ENCODE peak calls at places on chromosomes 12 and 14, in seven cellular contexts. D is transverse colon, P is stomach, E is HCT116, R is breast epithelium, V is prostate gland, Y is vagina. B is an unnamed sample.

GRCh38 chr14:89574420-89574819 is 157.4 kb upstream of the FOXN3 start:
- DNase-seq in Y (no peak), D (no peak), E (no peak), P (no peak), V (no peak), R (no peak), B (no peak)

GRCh38 chr12:61915420-61915819 is 344.8 kb upstream of the USP15 start:
- DNase-seq in Y (no peak), P (no peak), D (no peak), V (no peak), E (no peak), R (no peak), B (no peak)

GRCh38 chr14:88837495-88837894 is 13.0 kb downstream of the TTC8 start:
- DNase-seq in P (no peak), R (no peak), V (no peak), E (no peak), D (no peak), Y (no peak), B (no peak)

GRCh38 chr12:94841171-94841570 is 162.3 kb downstream of the NDUFA12 start:
- DNase-seq in E (no peak), Y (no peak), P (no peak), R (no peak), V (no peak), D (no peak), B (no peak)

GRCh38 chr12:90153827-90154226 is 445.2 kb upstream of the ATP2B1 start:
- DNase-seq in E (no peak), D (no peak), Y (no peak), P (no peak), R (no peak), V (no peak), B (no peak)

GRCh38 chr14:64117671-64118402 is 176.3 kb downstream of the ESR2 start:
- DNase-seq in R (no peak), Y (no peak), P (peak; percentile 42), D (no peak), V (peak; percentile 38), E (no peak), B (no peak)

GRCh38 chr12:62403031-62403430 is 63.6 kb upstream of the MON2 start:
- DNase-seq in Y (no peak), D (no peak), E (no peak), V (no peak), R (no peak), P (no peak), B (no peak)

GRCh38 chr14:85319998-85320397 is 209.9 kb upstream of the FLRT2 start:
- DNase-seq in E (no peak), D (no peak), P (no peak), R (no peak), Y (no peak), V (no peak), B (no peak)

GRCh38 chr14:64201296-64201695 is 92.9 kb downstream of the ESR2 start:
- DNase-seq in P (peak; percentile 54), D (no peak), R (no peak), Y (no peak), V (no peak), E (no peak), B (no peak)

GRCh38 chr14:72560856-72561493 is 332.9 kb downstream of the DPF3 start:
- DNase-seq in V (no peak), D (no peak), E (no peak), R (no peak), P (no peak), Y (no peak), B (no peak)

GRCh38 chr12:26746315-26746714 is 86.7 kb downstream of the ITPR2 start:
- DNase-seq in D (no peak), V (no peak), P (no peak), E (no peak), Y (no peak), R (no peak), B (no peak)

GRCh38 chr12:53516758-53517455 is 9.6 kb upstream of the NPFF start:
- DNase-seq in P (no peak), E (no peak), V (no peak), Y (no peak), R (no peak), D (no peak), B (no peak)

GRCh38 chr12:9925746-9926393 is 6.3 kb downstream of the CLEC2A start:
- DNase-seq in V (no peak), D (no peak), R (no peak), P (no peak), E (peak; percentile 24), Y (no peak), B (no peak)

GRCh38 chr12:68959457-68960161 is 26.6 kb upstream of the CPM start:
- DNase-seq in V (no peak), D (no peak), R (no peak), Y (no peak), P (no peak), E (no peak), B (no peak)

GRCh38 chr12:130017571-130018449 is 114.0 kb upstream of the TMEM132D start:
- DNase-seq in V (no peak), Y (no peak), D (no peak), P (no peak), R (no peak), E (no peak), B (no peak)

GRCh38 chr12:124474709-124475108 is 92.7 kb downstream of the NCOR2 start:
- DNase-seq in D (no peak), P (no peak), V (no peak), R (no peak), E (no peak), Y (no peak), B (no peak)

GRCh38 chr12:103244596-103244995 is 251.2 kb downstream of the C12orf42 start:
- DNase-seq in E (no peak), V (no peak), R (no peak), Y (no peak), D (no peak), P (no peak), B (no peak)

GRCh38 chr12:72273499-72273837 is 1.3 kb downstream of the TRHDE start:
- DNase-seq in D (no peak), R (no peak), V (no peak), P (no peak), Y (no peak), E (no peak), B (peak; percentile 41)

GRCh38 chr14:36443374-36443773 is 76.7 kb downstream of the NKX2-1 start:
- DNase-seq in D (no peak), V (no peak), R (no peak), E (no peak), P (no peak), Y (no peak), B (no peak)

GRCh38 chr12:122866950-122867607 is 28.8 kb downstream of the VPS37B start:
- DNase-seq in Y (no peak), R (peak; percentile 50), P (peak; percentile 37), V (no peak), E (no peak), D (no peak), B (peak; percentile 78)

GRCh38 chr14:71187633-71188356 is 280.5 kb downstream of the PCNX1 start:
- DNase-seq in V (no peak), E (no peak), R (no peak), Y (no peak), D (no peak), P (no peak), B (no peak)

GRCh38 chr14:23953464-23954278 is at the start of gene DHRS4:
- DNase-seq in V (peak; percentile 77), R (peak; percentile 81), E (peak; percentile 67), P (peak; percentile 84), D (peak; percentile 88), Y (no peak), B (peak; percentile 96)
- TF ChIP-seq POLR2AphosphoS5 in V (peak; percentile 25), R (peak; percentile 59), E (peak; percentile 87), P (no peak), D (peak; percentile 17), Y (peak; percentile 35), B (peak; percentile 81)

GRCh38 chr14:29820785-29821184 is 106.9 kb downstream of the PRKD1 start:
- DNase-seq in Y (no peak), R (no peak), E (no peak), P (no peak), D (no peak), V (no peak), B (no peak)
- H3K9me3 ChIP-seq in Y (no peaks in the 10 kb centered on the region), R (no peaks in the 10 kb centered on the region), E (peaks cover 26% of the 10 kb centered on the region), P (no peaks in the 10 kb centered on the region), D (no peaks in the 10 kb centered on the region), V (no peaks in the 10 kb centered on the region), B (no peaks in the 10 kb centered on the region)

DNA sequence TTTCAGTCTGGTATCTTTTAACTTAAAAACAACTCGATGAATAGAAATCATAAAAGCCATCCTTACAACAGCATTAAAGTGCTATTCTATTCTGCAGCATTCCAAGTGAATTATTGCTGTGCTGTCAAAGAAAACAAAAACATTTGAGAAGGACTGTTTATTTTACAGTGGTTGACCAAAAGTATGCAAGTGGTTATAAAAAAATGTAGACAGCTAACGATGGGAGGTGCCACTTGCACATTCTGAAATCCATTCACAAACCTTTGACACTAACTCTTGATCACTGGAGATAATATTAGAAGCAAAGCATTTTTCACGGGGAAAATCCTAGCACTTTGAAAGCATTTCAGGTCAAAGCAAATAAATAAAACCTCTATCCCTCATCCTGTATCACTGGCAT is 55.6 kb downstream of the HMGA2 start:
- DNase-seq in R (no peak), D (no peak), Y (no peak), P (no peak), V (no peak), E (no peak), B (no peak)
- TF ChIP-seq POLR2AphosphoS5 in R (no peak), D (no peak), Y (no peak), P (no peak), V (no peak), E (no peak), B (no peak)

DNA sequence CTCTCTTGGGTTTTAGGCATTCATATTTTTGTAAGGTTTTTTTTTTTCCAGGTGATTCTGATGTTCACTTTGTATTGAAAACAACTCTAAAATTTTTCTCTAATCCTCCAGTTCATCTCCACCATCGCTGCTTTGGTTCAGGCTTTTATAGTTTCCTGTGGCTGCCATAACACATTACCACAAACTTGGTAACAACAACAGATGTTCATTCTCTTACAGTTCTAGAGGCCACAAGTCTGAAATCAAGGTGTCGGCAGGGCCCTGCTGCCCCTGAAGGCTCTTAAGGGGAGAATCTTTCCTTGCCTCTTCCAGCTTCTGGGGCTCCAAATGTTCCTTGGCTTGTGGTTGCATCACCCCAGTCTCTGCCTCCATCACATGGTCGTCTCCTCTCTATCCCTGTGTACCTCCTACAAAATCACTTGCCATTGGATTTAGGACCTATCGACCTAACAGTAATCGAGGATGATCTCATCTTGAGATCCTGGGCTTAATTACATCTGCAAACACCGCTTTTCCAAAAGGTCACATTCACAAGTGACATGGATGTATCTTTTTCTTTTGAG is 55.2 kb downstream of the PELI2 start:
- DNase-seq in D (no peak), V (no peak), P (no peak), R (no peak), E (no peak), Y (no peak), B (no peak)
- H3K9me3 ChIP-seq in D (no peaks in the 10 kb centered on the region), V (no peaks in the 10 kb centered on the region), P (no peaks in the 10 kb centered on the region), R (no peaks in the 10 kb centered on the region), E (no peaks in the 10 kb centered on the region), Y (no peaks in the 10 kb centered on the region), B (no peaks in the 10 kb centered on the region)

DNA sequence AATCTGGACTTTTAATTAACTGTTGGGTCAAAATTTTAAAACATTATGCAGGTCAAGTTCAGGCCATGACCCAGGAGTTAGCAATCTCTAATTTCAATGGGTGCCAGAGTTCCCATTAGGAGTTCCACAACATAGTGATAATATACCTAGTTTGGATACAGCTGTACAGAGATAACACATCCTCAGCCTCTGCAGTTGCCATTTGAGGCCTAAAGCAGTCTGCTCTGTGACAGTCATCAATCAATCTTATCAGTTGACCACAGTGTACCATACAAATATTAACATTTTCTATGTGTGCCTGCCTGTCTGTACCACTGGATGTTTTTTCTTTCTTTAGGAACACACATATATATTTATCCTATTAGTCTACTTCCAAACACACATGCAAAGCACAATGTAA is 54.0 kb upstream of the BBS10 start:
- DNase-seq in P (no peak), D (no peak), E (no peak), Y (no peak), R (no peak), V (no peak), B (no peak)
- TF ChIP-seq POLR2AphosphoS5 in P (no peak), D (no peak), E (no peak), Y (no peak), R (no peak), V (no peak), B (no peak)

B was measured in spleen.